ENCODE peak calls at places on chromosome 1, in four cellular contexts. D is fibroblast of lung, P is H9, R is astrocyte. L is an unnamed sample. For H3K79me2, the result is how much of the 10 kb centered on the place peaks cover.

GRCh38 chr1:205505791-205506190 is 1.3 kb downstream of the CDK18 start:
- DNase-seq in R (no peak), P (no peak), D (no peak), L (no peak)

GRCh38 chr1:179924268-179924667 is 30.3 kb upstream of the CEP350 start:
- DNase-seq in D (no peak), R (no peak), P (no peak), L (no peak)

GRCh38 chr1:210351496-210351895 is 22.8 kb downstream of the HHAT start:
- DNase-seq in P (no peak), D (no peak), R (no peak), L (no peak)

GRCh38 chr1:220363196-220363831 is 91.1 kb upstream of the RAB3GAP2 start:
- DNase-seq in R (peak), D (no peak), P (no peak), L (no peak)

GRCh38 chr1:230011333-230012092 is 55.5 kb upstream of the GALNT2 start:
- DNase-seq in R (no peak), P (no peak), D (no peak), L (no peak)

GRCh38 chr1:99465176-99465900 is 180.6 kb upstream of the PALMD start:
- DNase-seq in D (peak), P (no peak), R (peak), L (no peak)

GRCh38 chr1:68384872-68385390 is 64.8 kb downstream of the RPE65 start:
- DNase-seq in R (peak), P (no peak), D (peak), L (no peak)

GRCh38 chr1:11337536-11338350 is 64.7 kb downstream of the UBIAD1 start:
- DNase-seq in R (no peak), P (peak), D (peak), L (peak)

GRCh38 chr1:206508956-206509355 is 1.6 kb downstream of the RASSF5 start:
- DNase-seq in R (no peak), P (no peak), D (peak), L (no peak)

GRCh38 chr1:208040714-208041393 is 129.9 kb upstream of the CD34 start:
- DNase-seq in P (no peak), R (no peak), D (no peak), L (no peak)

GRCh38 chr1:182476625-182477024 is 26.7 kb downstream of the RGSL1 start:
- DNase-seq in D (no peak), R (no peak), P (no peak), L (no peak)

GRCh38 chr1:42002220-42002619 is 83.5 kb upstream of the HIVEP3 start:
- DNase-seq in D (no peak), P (no peak), R (no peak), L (no peak)

GRCh38 chr1:40939320-40940059 is 40.0 kb upstream of the CTPS1 start:
- DNase-seq in P (no peak), R (no peak), D (peak), L (no peak)

GRCh38 chr1:180926164-180926981 is 13.7 kb downstream of the KIAA1614 start:
- DNase-seq in P (no peak), R (peak), D (peak), L (peak)

GRCh38 chr1:224065455-224065854 is 48.5 kb upstream of the FBXO28 start:
- DNase-seq in P (no peak), D (peak), R (peak), L (no peak)

GRCh38 chr1:33349778-33350610 is 29.1 kb upstream of the A3GALT2 start:
- DNase-seq in D (peak), R (peak), P (peak), L (peak)
- H3K79me2 ChIP-seq in D (under half), R (under half), P (under half), L (under half)

GRCh38 chr1:214419650-214420049 is 131.8 kb downstream of the PTPN14 start:
- DNase-seq in D (no peak), R (no peak), P (no peak), L (no peak)
- H3K4me2 ChIP-seq in D (no peak), R (peak), P (no peak), L (no peak)

GRCh38 chr1:186983327-186983726 is 154.6 kb downstream of the PLA2G4A start:
- DNase-seq in R (peak), D (peak), P (no peak), L (no peak)
- H3K27ac ChIP-seq in R (no peak), D (no peak), P (no peak), L (no peak)

GRCh38 chr1:156126043-156126700 is 11.7 kb downstream of the LMNA start:
- DNase-seq in R (peak), D (peak), P (peak), L (peak)
- H3K79me2 ChIP-seq in R (half or more), D (half or more), P (under half), L (under half)

DNA sequence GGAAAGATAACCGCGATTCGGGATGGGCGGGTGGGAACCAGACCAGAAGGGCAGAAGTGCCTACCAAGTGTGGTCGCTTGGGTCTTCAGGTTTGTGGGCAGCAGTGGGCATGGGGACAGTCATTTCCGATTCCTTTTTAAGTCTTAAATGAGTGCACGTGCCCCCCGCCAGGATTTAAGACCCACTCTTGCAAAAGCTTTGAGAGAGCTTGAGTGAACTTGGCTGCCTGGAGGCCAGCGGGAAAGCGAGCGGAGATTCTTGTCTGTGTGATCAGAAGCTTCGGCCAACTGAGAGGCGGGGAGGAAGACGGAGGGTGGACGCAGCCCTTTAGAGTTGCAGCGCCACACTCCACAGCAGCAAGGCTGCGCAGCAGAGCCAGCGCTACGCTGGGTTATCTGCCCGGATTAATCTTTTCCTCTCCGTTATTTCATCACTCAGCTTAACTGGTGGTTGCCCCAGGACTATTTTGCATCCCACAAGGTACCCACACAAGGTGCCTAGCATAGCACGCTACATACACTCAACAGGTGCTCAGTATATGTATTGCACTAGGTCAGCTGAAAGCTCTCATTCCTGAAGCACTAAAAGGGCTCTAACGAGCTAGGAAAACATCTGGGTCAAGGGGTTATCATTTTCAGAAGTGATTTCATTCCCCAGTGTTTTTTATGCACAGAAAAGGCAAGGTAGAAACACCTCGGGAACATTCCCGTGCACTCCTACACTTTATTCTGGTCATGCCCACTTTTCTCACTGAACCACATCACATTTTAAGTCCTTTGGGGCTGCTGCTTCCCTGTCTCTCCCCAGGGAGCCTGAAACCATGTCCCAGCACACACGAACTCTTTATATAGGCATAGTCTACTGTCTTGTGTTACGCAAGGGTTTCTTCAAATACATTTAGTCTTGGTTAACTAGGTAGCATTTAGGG is 1.5 kb upstream of the BATF3 start:
- DNase-seq in R (peak), D (peak), P (peak), L (no peak)
- H3K4me2 ChIP-seq in R (peak), D (peak), P (peak), L (no peak)

DNA sequence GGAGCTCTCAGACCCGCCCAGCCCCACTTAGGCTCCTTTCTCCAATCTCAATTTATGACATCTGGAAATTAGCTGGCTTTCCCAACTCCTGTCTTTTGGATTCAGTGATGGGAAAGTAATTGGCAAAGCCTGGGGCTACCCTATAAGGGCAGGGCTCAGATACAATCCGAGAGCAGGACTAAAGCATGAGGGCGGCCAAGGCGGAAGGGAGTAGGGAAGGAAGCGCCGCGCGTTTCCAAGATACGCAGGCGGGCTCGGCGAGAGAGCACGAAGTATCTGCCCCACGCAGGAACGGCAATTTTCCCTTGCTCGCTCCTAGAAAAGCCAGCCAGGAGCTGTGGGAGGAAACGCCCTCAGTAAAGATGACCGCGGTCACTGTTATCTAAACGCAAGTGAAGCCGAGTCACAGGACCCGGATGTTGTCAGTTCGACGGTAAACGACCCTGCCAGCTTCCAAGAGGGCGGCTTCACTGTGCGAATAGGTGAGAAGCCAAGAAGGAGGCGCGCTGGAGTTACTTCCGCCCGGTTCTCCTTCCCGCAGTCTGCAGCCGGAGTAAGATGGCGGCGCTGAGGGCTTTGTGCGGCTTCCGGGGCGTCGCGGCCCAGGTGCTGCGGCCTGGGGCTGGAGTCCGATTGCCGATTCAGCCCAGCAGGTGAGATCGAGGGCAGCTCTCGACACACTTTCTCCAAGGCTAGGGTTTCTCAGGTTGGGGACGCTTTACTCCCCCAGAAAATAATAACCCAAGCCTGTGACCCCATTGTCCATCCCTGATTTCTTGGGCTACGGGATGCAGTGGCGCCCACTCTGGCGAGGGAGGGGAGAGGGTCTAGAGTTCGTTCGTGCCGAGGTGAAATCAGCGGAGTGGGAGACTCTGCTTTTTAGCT is at the start of gene NDUFS2:
- DNase-seq in D (peak), R (peak), P (peak), L (peak)
- H3K27ac ChIP-seq in D (peak), R (peak), P (peak), L (peak)

DNA sequence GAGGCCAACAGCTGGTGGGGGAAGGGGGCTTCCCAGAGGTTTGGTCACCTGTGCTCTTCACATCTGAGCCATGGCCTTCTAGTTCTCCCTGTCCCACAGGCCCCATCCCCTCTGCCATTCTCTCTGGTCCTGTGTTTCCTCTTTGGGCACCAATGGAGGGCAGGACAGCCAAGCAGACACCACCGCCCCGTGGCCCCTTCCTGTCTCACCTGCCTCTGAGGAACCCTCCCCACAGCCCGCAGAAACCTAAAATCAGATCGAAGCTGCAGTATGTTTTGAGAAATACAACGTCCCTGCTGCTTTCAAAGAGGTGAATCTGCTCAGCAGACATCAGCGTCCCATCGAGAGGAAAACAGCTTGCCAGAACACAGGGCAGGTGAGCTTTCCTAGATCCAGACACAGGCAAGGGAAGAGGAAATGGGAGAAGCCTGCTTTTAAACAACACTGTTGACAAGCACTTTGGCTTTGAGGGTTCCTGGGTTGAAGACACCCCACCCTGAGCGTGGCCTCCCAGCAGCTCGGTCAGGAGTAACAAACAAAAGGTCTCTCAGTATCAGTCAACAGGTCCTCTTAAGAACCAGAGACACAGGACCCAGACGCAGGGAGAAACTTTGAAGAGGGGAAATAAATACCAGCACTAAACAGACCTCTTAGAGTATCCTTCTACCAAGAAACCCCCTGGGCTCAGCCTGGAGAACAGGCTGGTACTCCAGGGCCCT is 2.3 kb downstream of the PANK4 start:
- DNase-seq in R (no peak), P (no peak), D (no peak), L (no peak)
- H3K79me2 ChIP-seq in R (half or more), P (under half), D (under half), L (under half)

DNA sequence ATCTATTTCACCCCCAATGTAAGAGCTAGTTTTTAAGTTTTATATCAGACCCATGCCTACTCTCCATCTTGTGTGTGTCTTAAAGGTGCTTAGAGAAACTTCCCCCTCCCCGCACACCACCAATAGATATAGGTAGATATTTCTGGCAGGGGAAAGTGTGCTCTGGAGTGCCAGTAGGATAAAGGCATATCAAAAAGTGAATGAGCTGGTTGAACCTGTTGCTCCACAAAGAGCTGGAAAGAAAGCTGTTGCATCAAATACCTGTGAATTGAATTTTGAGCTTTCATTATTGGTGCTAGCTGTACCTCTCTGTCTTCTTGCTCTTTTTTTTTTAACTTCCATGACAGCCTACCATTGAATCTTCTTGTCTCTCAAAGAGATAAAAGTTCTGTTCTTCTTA is 32.8 kb downstream of the ARID1A start:
- DNase-seq in D (no peak), R (no peak), P (no peak), L (no peak)
- H3K4me2 ChIP-seq in D (no peak), R (no peak), P (no peak), L (no peak)

DNA sequence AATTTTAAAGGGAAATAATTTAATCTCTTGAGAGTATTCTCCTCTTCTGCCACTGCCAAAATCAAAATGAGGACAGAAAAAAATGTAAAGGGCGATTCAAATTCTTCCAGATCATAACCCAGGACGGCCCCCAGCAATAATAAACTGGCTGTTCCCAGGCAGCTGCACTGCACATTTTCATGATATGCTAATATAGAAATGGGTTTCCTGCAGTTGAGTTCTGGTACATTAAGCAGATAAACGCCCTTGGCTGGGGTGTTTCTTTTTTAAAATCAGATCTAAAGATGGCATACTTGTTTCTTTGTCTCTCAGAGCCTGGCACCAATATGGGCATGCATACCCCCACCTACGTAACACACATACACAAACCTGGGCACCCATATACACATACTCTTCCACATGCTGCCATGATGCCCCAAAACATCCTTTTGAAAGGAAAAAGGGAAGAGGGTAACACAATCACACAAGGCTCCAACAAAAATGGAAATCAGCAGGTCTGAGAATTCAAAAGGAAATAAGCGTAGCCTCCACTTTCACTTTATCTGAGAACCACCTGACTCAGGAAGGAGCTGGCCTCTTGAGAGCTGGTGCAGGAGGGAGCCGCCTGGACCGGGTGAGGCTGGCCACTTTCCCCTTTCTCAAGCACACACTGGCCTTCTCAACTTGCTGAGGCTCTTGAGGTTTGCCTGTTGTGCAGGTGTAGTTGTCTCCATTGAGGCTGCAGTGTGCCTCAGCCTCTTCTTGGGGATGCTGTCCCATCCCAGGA is 653.4 kb downstream of the KIF26B start:
- DNase-seq in P (no peak), R (no peak), D (no peak), L (no peak)
- H3K27ac ChIP-seq in P (no peak), R (no peak), D (no peak), L (no peak)

GRCh38 chr1:16137890-16138467 is 17.9 kb downstream of the EPHA2 start:
- DNase-seq in D (no peak), R (no peak), P (no peak), L (no peak)
- H3K79me2 ChIP-seq in D (under half), R (half or more), P (under half), L (under half)